ENCODE peak calls at places on chromosome 15, in seven cellular contexts. N is MM.1S, O is neural progenitor cell, Z is GM23338, U is HCT116, A is GM23248, K is OCI-LY7. Q is an unnamed sample. For H3K4me1, the result is how much of the 10 kb centered on the place peaks cover.

GRCh38 chr15:42042602-42043400 is 22.0 kb upstream of the PLA2G4E start:
- DNase-seq in N (no peak), O (no peak), Z (no peak), U (no peak), A (no peak), K (no peak), Q (no peak)

GRCh38 chr15:62046064-62046779 is 14.0 kb downstream of the VPS13C start:
- DNase-seq in N (peak), O (no peak), Z (no peak), U (no peak), A (no peak), K (no peak), Q (no peak)

GRCh38 chr15:25990245-25990644 is 127.1 kb upstream of the ATP10A start:
- DNase-seq in N (no peak), O (no peak), Z (no peak), U (no peak), A (no peak), K (no peak), Q (no peak)

GRCh38 chr15:27091270-27091940 is 120.4 kb downstream of the GABRG3 start:
- DNase-seq in N (no peak), O (no peak), Z (no peak), U (no peak), A (peak), K (no peak), Q (peak)

GRCh38 chr15:78726870-78727551 is 84.3 kb downstream of the ADAMTS7 start:
- DNase-seq in N (peak), O (peak), Z (peak), U (peak), A (peak), K (peak), Q (peak)

GRCh38 chr15:80015156-80015555 is 44.2 kb upstream of the BCL2A1 start:
- DNase-seq in N (no peak), O (no peak), Z (no peak), U (no peak), A (peak), K (no peak), Q (no peak)

GRCh38 chr15:96052572-96053038 is 277.9 kb upstream of the NR2F2 start:
- DNase-seq in N (no peak), O (peak), Z (peak), U (no peak), A (no peak), K (no peak), Q (no peak)

GRCh38 chr15:97501291-97501690 is 459.2 kb upstream of the ARRDC4 start:
- DNase-seq in N (no peak), O (no peak), Z (no peak), U (no peak), A (no peak), K (no peak), Q (no peak)

GRCh38 chr15:60370804-60371700 is 26.7 kb downstream of the ANXA2 start:
- DNase-seq in N (no peak), O (no peak), Z (no peak), U (peak), A (peak), K (no peak), Q (peak)

GRCh38 chr15:81361891-81362290 is 12.1 kb downstream of the TMC3 start:
- DNase-seq in N (no peak), O (no peak), Z (no peak), U (no peak), A (no peak), K (no peak), Q (no peak)
- TF ChIP-seq EZH2phosphoT487 in N (no peak), O (no peak), Z (no peak), U (no peak), A (no peak), K (no peak), Q (no peak)

DNA sequence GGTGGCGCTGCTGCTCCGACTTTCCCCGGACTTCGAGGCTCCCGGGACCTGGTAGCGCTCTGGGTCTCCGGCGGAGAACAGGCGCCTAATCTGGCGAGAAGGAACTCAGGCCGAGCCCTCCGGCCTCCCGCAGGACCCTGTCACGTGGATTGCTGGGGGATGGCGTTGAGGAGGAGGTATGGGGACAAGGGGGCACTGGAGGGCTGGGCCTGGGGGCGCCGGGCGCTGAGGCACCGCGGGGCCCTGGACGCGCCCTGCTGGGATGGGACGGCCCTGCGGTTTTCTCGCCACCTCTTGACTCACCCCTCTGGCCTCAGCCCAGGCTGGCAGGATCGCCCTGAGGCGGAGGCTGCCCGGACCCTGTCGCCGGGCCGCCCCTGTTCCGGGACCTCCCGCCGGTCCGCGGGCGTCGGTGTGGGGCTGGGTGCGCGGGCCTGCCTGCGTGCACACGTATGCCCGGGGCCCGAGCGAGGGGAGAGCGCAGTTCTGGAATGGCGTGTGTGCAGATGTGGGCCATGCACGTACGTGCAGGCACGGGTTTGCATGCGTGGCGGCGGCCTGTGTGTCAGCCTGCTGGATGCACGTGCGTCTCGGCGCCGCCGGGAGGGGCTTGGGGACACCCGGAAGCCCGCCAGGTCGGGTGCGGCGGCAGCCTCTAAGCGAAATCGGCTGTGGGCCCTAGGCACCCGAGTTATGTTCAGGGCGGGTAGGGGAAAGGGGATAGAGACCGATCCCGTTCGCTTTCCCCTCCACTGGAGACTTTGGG is 752 bp downstream of the C15orf39 start:
- DNase-seq in N (peak), O (peak), Z (peak), U (no peak), A (peak), K (peak), Q (peak)
- H3K4me1 ChIP-seq in N (under half), O (under half), Z (under half), U (half or more), A (under half), K (half or more), Q (under half)

GRCh38 chr15:28944696-28945300 is 59.0 kb downstream of the APBA2 start:
- DNase-seq in N (no peak), O (no peak), Z (no peak), U (no peak), A (no peak), K (no peak), Q (no peak)
- TF ChIP-seq EZH2phosphoT487 in N (no peak), O (no peak), Z (no peak), U (no peak), A (no peak), K (no peak), Q (no peak)

GRCh38 chr15:66735909-66736305 is 33.9 kb downstream of the SMAD6 start:
- DNase-seq in N (no peak), O (no peak), Z (no peak), U (no peak), A (peak), K (no peak), Q (no peak)
- H3K4me1 ChIP-seq in N (under half), O (under half), Z (under half), U (under half), A (under half), K (under half), Q (under half)

DNA sequence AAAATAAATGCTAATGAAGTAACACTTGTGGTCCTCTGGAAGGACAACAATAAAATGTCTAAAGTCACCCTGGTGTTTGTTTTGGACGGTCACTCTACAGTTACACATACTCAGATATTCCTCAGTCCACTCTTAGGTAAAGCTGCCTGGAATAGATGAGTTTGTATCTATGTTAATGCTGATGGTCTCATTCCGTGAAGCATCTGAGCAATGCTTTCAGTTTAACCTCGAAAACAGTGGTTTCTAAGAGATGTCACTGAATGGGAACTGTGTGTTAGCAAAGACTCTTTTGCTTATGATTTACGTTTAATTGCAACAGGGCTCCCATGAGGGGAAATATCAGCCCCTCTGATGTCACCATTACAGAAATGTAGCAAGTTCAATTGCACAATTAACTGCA is 49.1 kb downstream of the FBN1 start:
- DNase-seq in N (no peak), O (no peak), Z (no peak), U (no peak), A (peak), K (no peak), Q (no peak)
- TF ChIP-seq EZH2phosphoT487 in N (no peak), O (no peak), Z (no peak), U (no peak), A (no peak), K (no peak), Q (no peak)

GRCh38 chr15:58524247-58524646 is 92.5 kb downstream of the LIPC start:
- DNase-seq in N (no peak), O (no peak), Z (no peak), U (no peak), A (no peak), K (no peak), Q (no peak)
- H3K4me1 ChIP-seq in N (under half), O (under half), Z (under half), U (under half), A (under half), K (under half), Q (under half)

GRCh38 chr15:32675474-32675873 is 34.0 kb downstream of the SCG5 start:
- DNase-seq in N (no peak), O (no peak), Z (no peak), U (no peak), A (no peak), K (no peak), Q (no peak)
- TF ChIP-seq EZH2phosphoT487 in N (no peak), O (no peak), Z (no peak), U (no peak), A (no peak), K (no peak), Q (no peak)